ENCODE peak calls at places on chromosomes 12 and 14, in four cellular contexts. U, P, N and I are unnamed samples.

GRCh38 chr14:89320381-89321000 is 96.5 kb downstream of the FOXN3 start:
- DNase-seq in P (no peak), N (no peak), U (no peak), I (no peak)

GRCh38 chr12:113186033-113186365 is 478 bp downstream of the RITA1 start:
- DNase-seq in U (no peak), P (no peak), N (no peak), I (no peak)

GRCh38 chr12:113796852-113797534 is 169.1 kb downstream of the RBM19 start:
- DNase-seq in P (no peak), N (no peak), U (no peak), I (no peak)

GRCh38 chr12:34354239-34355200 is 332.2 kb downstream of the ALG10 start:
- DNase-seq in U (no peak), P (no peak), N (no peak), I (no peak)

GRCh38 chr14:99794156-99794780 is 1.1 kb downstream of the EML1 start:
- DNase-seq in P (no peak), N (no peak), U (no peak), I (no peak)

GRCh38 chr12:58068706-58069105 is 127.3 kb downstream of the ATP23 start:
- DNase-seq in N (no peak), U (no peak), P (no peak), I (no peak)

GRCh38 chr12:66235626-66236281 is 46.7 kb downstream of the IRAK3 start:
- DNase-seq in P (no peak), N (no peak), U (no peak), I (no peak)

GRCh38 chr12:132176358-132176919 is 32.2 kb downstream of the NOC4L start:
- DNase-seq in U (no peak), N (no peak), P (no peak), I (no peak)

GRCh38 chr12:70982991-70983390 is 62.5 kb upstream of the PTPRR start:
- DNase-seq in P (no peak), N (no peak), U (no peak), I (no peak)

GRCh38 chr14:38039526-38039925 is 168.2 kb upstream of the SSTR1 start:
- DNase-seq in U (no peak), P (no peak), N (no peak), I (no peak)

GRCh38 chr12:131908082-131908715 is 13.8 kb downstream of the ULK1 start:
- DNase-seq in U (no peak), P (no peak), N (no peak), I (no peak)

GRCh38 chr12:122944588-122944987 is 21.7 kb downstream of the ABCB9 start:
- DNase-seq in P (no peak), N (no peak), U (no peak), I (no peak)

GRCh38 chr12:122945047-122945592 is 21.1 kb downstream of the ABCB9 start:
- DNase-seq in P (no peak), N (no peak), U (no peak), I (no peak)

GRCh38 chr12:122942609-122943008 is 23.7 kb downstream of the ABCB9 start:
- DNase-seq in P (no peak), U (no peak), N (no peak), I (no peak)

GRCh38 chr12:122946690-122947271 is 19.5 kb downstream of the ABCB9 start:
- DNase-seq in P (peak; percentile 59), N (no peak), U (peak; percentile 72), I (peak; percentile 61)

GRCh38 chr12:122943196-122943595 is 23.1 kb downstream of the ABCB9 start:
- DNase-seq in N (no peak), P (no peak), U (no peak), I (no peak)
- TF ChIP-seq POLR2AphosphoS5 in N (no peak), P (no peak), U (no peak), I (no peak)

GRCh38 chr12:93050026-93050747 is 121.1 kb upstream of the EEA1 start:
- DNase-seq in P (no peak), N (no peak), U (no peak), I (no peak)
- TF ChIP-seq TAF1 in P (no peak), N (no peak), U (no peak), I (no peak)

DNA sequence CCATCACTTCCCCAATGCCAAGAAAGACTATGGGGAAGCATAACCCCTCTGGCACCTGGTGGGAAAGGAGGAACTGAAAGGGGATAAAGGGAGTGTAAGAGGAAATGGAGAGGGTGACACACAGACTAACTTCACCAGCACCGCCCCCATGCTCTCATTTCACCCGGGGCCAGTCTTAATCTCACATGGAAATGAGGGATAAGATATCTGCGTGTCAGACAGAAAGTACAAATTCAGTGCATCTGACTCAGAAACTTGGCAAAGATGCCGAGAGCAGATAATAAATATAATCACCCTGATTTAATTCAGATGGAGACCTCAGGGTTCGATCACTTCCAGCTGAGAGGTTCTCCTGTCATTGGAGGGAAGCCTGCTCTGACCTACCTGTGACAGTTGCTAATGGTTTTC is 191.6 kb downstream of the DUSP6 start:
- DNase-seq in P (no peak), U (no peak), N (no peak), I (no peak)
- TF ChIP-seq POLR2AphosphoS5 in P (no peak), U (no peak), N (no peak), I (no peak)

GRCh38 chr14:94115068-94115591 is 4.6 kb downstream of the IFI27 start:
- DNase-seq in P (no peak), U (no peak), N (no peak), I (no peak)

GRCh38 chr14:94114589-94115067 is 4.1 kb downstream of the IFI27 start:
- DNase-seq in P (no peak), U (no peak), N (no peak), I (no peak)

GRCh38 chr14:94113908-94114588 is 3.5 kb downstream of the IFI27 start:
- DNase-seq in U (no peak), N (no peak), P (no peak), I (no peak)

GRCh38 chr14:94116701-94117100 is 6.2 kb downstream of the IFI27 start:
- DNase-seq in U (no peak), N (no peak), P (no peak), I (no peak)

DNA sequence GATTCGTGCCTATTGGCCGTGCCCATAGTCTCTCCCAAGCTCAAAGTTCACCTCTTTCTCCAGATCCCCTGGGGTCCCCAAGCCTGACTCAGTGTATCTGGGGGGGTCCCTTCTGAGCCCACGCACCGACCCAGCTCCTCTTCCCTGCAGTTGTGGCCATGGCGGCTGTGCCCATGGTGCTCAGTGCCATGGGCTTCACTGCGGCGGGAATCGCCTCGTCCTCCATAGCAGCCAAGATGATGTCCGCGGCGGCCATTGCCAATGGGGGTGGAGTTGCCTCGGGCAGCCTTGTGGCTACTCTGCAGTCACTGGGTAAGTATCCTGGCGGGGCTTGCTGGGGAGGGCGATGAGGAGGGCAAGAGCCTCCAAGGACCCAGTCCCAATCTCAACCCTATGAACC is 5.1 kb downstream of the IFI27 start:
- DNase-seq in P (no peak), U (no peak), N (no peak), I (no peak)
- TF ChIP-seq TAF1 in P (no peak), U (no peak), N (no peak), I (no peak)

GRCh38 chr12:108816652-108817335 is 40.6 kb downstream of the SSH1 start:
- DNase-seq in N (no peak), U (no peak), P (no peak), I (no peak)

GRCh38 chr12:108817909-108818308 is 39.5 kb downstream of the SSH1 start:
- DNase-seq in P (no peak), N (no peak), U (no peak), I (no peak)

GRCh38 chr12:108814462-108815211 is 42.7 kb downstream of the SSH1 start:
- DNase-seq in P (no peak), U (no peak), N (no peak), I (no peak)

GRCh38 chr12:108815875-108816594 is 41.3 kb downstream of the SSH1 start:
- DNase-seq in P (no peak), U (no peak), N (no peak), I (no peak)

GRCh38 chr12:108815369-108815768 is 42.0 kb downstream of the SSH1 start:
- DNase-seq in U (no peak), P (no peak), N (no peak), I (no peak)
- TF ChIP-seq POLR2AphosphoS5 in U (no peak), P (no peak), N (no peak), I (no peak)

GRCh38 chr12:12083688-12084087 is 12.9 kb downstream of the BCL2L14 start:
- DNase-seq in N (no peak), U (no peak), P (no peak), I (no peak)

GRCh38 chr12:12079291-12079690 is 8.6 kb downstream of the BCL2L14 start:
- DNase-seq in N (no peak), U (no peak), P (no peak), I (no peak)

GRCh38 chr12:12086331-12086730 is 15.6 kb downstream of the BCL2L14 start:
- DNase-seq in P (no peak), N (no peak), U (no peak), I (no peak)

GRCh38 chr12:12086975-12087692 is 16.4 kb downstream of the BCL2L14 start:
- DNase-seq in P (no peak), U (no peak), N (no peak), I (no peak)

DNA sequence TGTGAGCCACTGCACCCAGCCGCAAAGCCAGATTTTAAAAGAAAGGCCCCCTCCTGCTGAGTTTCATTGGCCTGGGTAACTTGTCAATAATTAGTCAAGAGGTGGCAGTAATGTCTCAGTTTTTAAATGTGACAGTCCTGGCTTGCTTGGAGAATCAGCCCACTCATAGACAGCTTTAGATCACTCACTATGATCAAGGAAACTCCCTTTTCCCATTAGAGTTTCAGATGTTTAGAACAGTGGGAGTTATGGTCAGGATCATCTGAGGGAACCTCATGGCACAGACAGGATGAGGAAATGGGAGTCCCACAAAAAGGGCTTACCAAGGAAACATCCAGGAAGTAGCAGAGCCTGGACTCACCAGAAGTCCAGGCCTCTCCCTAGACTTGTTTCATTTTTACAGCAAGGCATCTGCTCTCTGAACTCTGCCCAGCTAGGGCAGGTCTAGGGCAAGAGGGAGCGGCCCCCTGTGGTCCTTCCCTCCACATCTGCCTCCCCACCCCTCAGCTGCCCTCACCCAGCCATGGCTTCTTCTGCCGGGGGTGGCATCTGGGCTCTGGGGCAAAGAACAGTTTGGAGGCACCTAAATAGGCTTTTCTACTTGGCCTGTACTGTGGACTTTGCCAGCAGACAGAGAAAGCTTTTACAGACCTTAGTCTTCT is 11.2 kb downstream of the BCL2L14 start:
- DNase-seq in P (peak; percentile 39), U (peak; percentile 60), N (peak; percentile 52), I (no peak)
- TF ChIP-seq TAF1 in P (no peak), U (no peak), N (no peak), I (no peak)

GRCh38 chr14:75258803-75259509 is 19.7 kb upstream of the FOS start:
- DNase-seq in U (peak; percentile 78), P (peak; percentile 96), N (peak; percentile 99), I (peak; percentile 87)

GRCh38 chr14:75257241-75257640 is 21.4 kb upstream of the FOS start:
- DNase-seq in N (no peak), P (no peak), U (no peak), I (no peak)

GRCh38 chr14:75259946-75260545 is 18.6 kb upstream of the FOS start:
- DNase-seq in P (no peak), N (no peak), U (no peak), I (no peak)

GRCh38 chr14:75259510-75259855 is 19.1 kb upstream of the FOS start:
- DNase-seq in U (no peak), P (no peak), N (no peak), I (no peak)

GRCh38 chr14:75258079-75258802 is 20.4 kb upstream of the FOS start:
- DNase-seq in U (no peak), P (no peak), N (no peak), I (no peak)
- TF ChIP-seq POLR2AphosphoS5 in U (no peak), P (no peak), N (no peak), I (no peak)